ENCODE peak calls at places on chromosomes 5 and 9, in nine cellular contexts. F, C, Q, E, Y, G, J, M and T are unnamed samples.

GRCh38 chr9:94150890-94151660 is 66.8 kb downstream of the PTPDC1 start:
- ATAC-seq in F (no peak), C (peak; percentile 16), Q (peak; percentile 30), E (no peak), Y (no peak), G (no peak), J (peak; percentile 48), M (no peak), T (no peak)

GRCh38 chr9:16884373-16884772 is 13.9 kb upstream of the BNC2 start:
- ATAC-seq in F (no peak), C (no peak), Q (peak; percentile 61), E (no peak), Y (no peak), G (no peak), J (peak; percentile 60), M (no peak), T (no peak)

GRCh38 chr9:123311250-123311753 is 42.9 kb upstream of the STRBP start:
- ATAC-seq in F (no peak), C (no peak), Q (no peak), E (no peak), Y (no peak), G (no peak), J (no peak), M (no peak), T (no peak)

GRCh38 chr9:61674882-61675281 is 485.0 kb downstream of the SPATA31A7 start:
- ATAC-seq in F (no peak), C (no peak), Q (no peak), E (no peak), Y (no peak), G (no peak), J (no peak), M (no peak), T (no peak)

GRCh38 chr9:134469041-134469875 is 143.0 kb downstream of the RXRA start:
- ATAC-seq in F (peak; percentile 80), C (peak; percentile 66), Q (peak; percentile 88), E (peak; percentile 74), Y (no peak), G (no peak), J (peak; percentile 96), M (no peak), T (no peak)

GRCh38 chr5:151005975-151006576 is 14.3 kb upstream of the GPX3 start:
- ATAC-seq in F (peak; percentile 78), C (peak; percentile 81), Q (peak; percentile 69), E (peak; percentile 66), Y (no peak), G (no peak), J (peak; percentile 67), M (no peak), T (no peak)

GRCh38 chr9:106387965-106388364 is 475.0 kb upstream of the ZNF462 start:
- ATAC-seq in F (no peak), C (no peak), Q (no peak), E (no peak), Y (no peak), G (no peak), J (no peak), M (no peak), T (no peak)

GRCh38 chr5:107663697-107664096 is 7.0 kb downstream of the EFNA5 start:
- ATAC-seq in F (no peak), C (no peak), Q (no peak), E (no peak), Y (no peak), G (no peak), J (no peak), M (no peak), T (no peak)

GRCh38 chr5:103466494-103466893 is 96.1 kb downstream of the NUDT12 start:
- ATAC-seq in F (no peak), C (no peak), Q (no peak), E (no peak), Y (no peak), G (no peak), J (no peak), M (no peak), T (no peak)

GRCh38 chr5:14410068-14410941 is 171.3 kb upstream of the OTULINL start:
- ATAC-seq in F (peak; percentile 58), C (peak; percentile 67), Q (no peak), E (peak; percentile 61), Y (no peak), G (no peak), J (no peak), M (no peak), T (no peak)

GRCh38 chr5:73565969-73566547 is 515 bp downstream of the UTP15 start:
- ATAC-seq in F (no peak), C (no peak), Q (no peak), E (no peak), Y (no peak), G (no peak), J (no peak), M (no peak), T (no peak)

GRCh38 chr9:107183176-107183575 is 99.9 kb upstream of the RAD23B start:
- ATAC-seq in F (no peak), C (no peak), Q (no peak), E (no peak), Y (no peak), G (no peak), J (no peak), M (no peak), T (no peak)

GRCh38 chr9:128033609-128034008 is 33.5 kb downstream of the NAIF1 start:
- ATAC-seq in F (no peak), C (no peak), Q (no peak), E (no peak), Y (no peak), G (no peak), J (no peak), M (no peak), T (no peak)

GRCh38 chr5:41968153-41968723 is 43.2 kb downstream of the FBXO4 start:
- ATAC-seq in F (no peak), C (no peak), Q (no peak), E (no peak), Y (no peak), G (no peak), J (no peak), M (no peak), T (no peak)

GRCh38 chr9:7382365-7382764 is 417.2 kb downstream of the DMAC1 start:
- ATAC-seq in F (no peak), C (no peak), Q (no peak), E (no peak), Y (no peak), G (no peak), J (no peak), M (no peak), T (no peak)

GRCh38 chr5:59609501-59610265 is 283.8 kb downstream of the PDE4D start:
- ATAC-seq in F (no peak), C (no peak), Q (no peak), E (peak; percentile 17), Y (no peak), G (peak; percentile 41), J (no peak), M (peak; percentile 74), T (peak; percentile 25)

GRCh38 chr5:168123853-168124528 is 167.5 kb upstream of the WWC1 start:
- ATAC-seq in F (peak; percentile 28), C (no peak), Q (no peak), E (no peak), Y (no peak), G (no peak), J (no peak), M (peak; percentile 64), T (no peak)

GRCh38 chr9:88953401-88954029 is 37.8 kb upstream of the S1PR3 start:
- ATAC-seq in F (peak; percentile 26), C (peak; percentile 30), Q (no peak), E (no peak), Y (no peak), G (no peak), J (no peak), M (no peak), T (no peak)

GRCh38 chr9:131776473-131776872 is 36.6 kb upstream of the RAPGEF1 start:
- ATAC-seq in F (no peak), C (no peak), Q (peak; percentile 33), E (no peak), Y (no peak), G (no peak), J (no peak), M (no peak), T (no peak)

GRCh38 chr5:175810457-175810856 is 60.9 kb upstream of the CPLX2 start:
- ATAC-seq in F (no peak), C (no peak), Q (no peak), E (no peak), Y (no peak), G (no peak), J (no peak), M (no peak), T (no peak)

GRCh38 chr9:35338086-35338485 is 151.8 kb upstream of the RUSC2 start:
- ATAC-seq in F (no peak), C (no peak), Q (no peak), E (no peak), Y (no peak), G (no peak), J (no peak), M (no peak), T (no peak)

GRCh38 chr5:58185397-58186195 is 274.3 kb downstream of the PLK2 start:
- ATAC-seq in F (no peak), C (no peak), Q (no peak), E (no peak), Y (no peak), G (no peak), J (no peak), M (no peak), T (no peak)

GRCh38 chr5:142869883-142870282 is 99.7 kb downstream of the ARHGAP26 start:
- ATAC-seq in F (peak; percentile 12), C (peak; percentile 9), Q (no peak), E (no peak), Y (no peak), G (no peak), J (no peak), M (no peak), T (no peak)

GRCh38 chr9:88745281-88746001 is 210.5 kb downstream of the NXNL2 start:
- ATAC-seq in F (no peak), C (no peak), Q (no peak), E (no peak), Y (no peak), G (no peak), J (peak; percentile 29), M (no peak), T (no peak)

GRCh38 chr9:77954018-77954417 is 77.6 kb downstream of the GNAQ start:
- ATAC-seq in F (peak; percentile 18), C (no peak), Q (peak; percentile 71), E (no peak), Y (no peak), G (no peak), J (peak; percentile 43), M (no peak), T (no peak)

GRCh38 chr9:124449381-124450151 is 685 bp upstream of the ADGRD2 start:
- ATAC-seq in F (no peak), C (no peak), Q (no peak), E (no peak), Y (no peak), G (no peak), J (no peak), M (no peak), T (no peak)

GRCh38 chr9:134335095-134335489 is 8.8 kb downstream of the RXRA start:
- ATAC-seq in F (no peak), C (no peak), Q (no peak), E (no peak), Y (no peak), G (no peak), J (no peak), M (peak; percentile 58), T (no peak)

GRCh38 chr9:134422701-134423100 is 96.4 kb downstream of the RXRA start:
- ATAC-seq in F (peak; percentile 45), C (peak; percentile 37), Q (peak; percentile 21), E (peak; percentile 46), Y (no peak), G (no peak), J (peak; percentile 62), M (no peak), T (no peak)

GRCh38 chr9:72139233-72139632 is 10.0 kb upstream of the GDA start:
- ATAC-seq in F (no peak), C (no peak), Q (no peak), E (no peak), Y (no peak), G (no peak), J (no peak), M (no peak), T (no peak)

GRCh38 chr9:92543972-92544371 is 8.2 kb upstream of the ECM2 start:
- ATAC-seq in F (no peak), C (no peak), Q (no peak), E (no peak), Y (no peak), G (no peak), J (no peak), M (no peak), T (no peak)

GRCh38 chr5:643351-643801 is 31.2 kb downstream of the CEP72 start:
- ATAC-seq in F (no peak), C (no peak), Q (no peak), E (no peak), Y (no peak), G (no peak), J (no peak), M (no peak), T (peak; percentile 73)